ENCODE peak calls at places on chromosomes 13 and 19, in five cellular contexts. One of them, this sample, is unnamed.

GRCh38 chr19:43444531-43445340 is 20.7 kb downstream of the LYPD3 start:
- DNase-seq in activated T-helper 1 cell treated with anti-CD3 and anti-CD28 coated beads, Interleukin-2, amount 50 U/mL, for 16 hours: no peak
- DNase-seq in RWPE1: no peak
- DNase-seq in pancreas: no peak
- DNase-seq in aorta: no peak
- DNase-seq in this sample: no peak

GRCh38 chr13:21668665-21669599 is 1.9 kb upstream of the FGF9 start:
- DNase-seq in activated T-helper 1 cell treated with anti-CD3 and anti-CD28 coated beads, Interleukin-2, amount 50 U/mL, for 16 hours: no peak
- DNase-seq in RWPE1: no peak
- DNase-seq in pancreas: peak
- DNase-seq in aorta: no peak
- DNase-seq in this sample: no peak

GRCh38 chr13:98557934-98558630 is 18.8 kb downstream of the STK24 start:
- DNase-seq in RWPE1: no peak
- DNase-seq in aorta: no peak
- DNase-seq in pancreas: no peak
- DNase-seq in activated T-helper 1 cell treated with anti-CD3 and anti-CD28 coated beads, Interleukin-2, amount 50 U/mL, for 16 hours: no peak
- DNase-seq in this sample: no peak

GRCh38 chr13:40626566-40626965 is 39.9 kb downstream of the FOXO1 start:
- DNase-seq in RWPE1: no peak
- DNase-seq in activated T-helper 1 cell treated with anti-CD3 and anti-CD28 coated beads, Interleukin-2, amount 50 U/mL, for 16 hours: no peak
- DNase-seq in aorta: no peak
- DNase-seq in pancreas: no peak
- DNase-seq in this sample: no peak

GRCh38 chr13:28611654-28612131 is 47.2 kb upstream of the POMP start:
- DNase-seq in aorta: no peak
- DNase-seq in activated T-helper 1 cell treated with anti-CD3 and anti-CD28 coated beads, Interleukin-2, amount 50 U/mL, for 16 hours: no peak
- DNase-seq in RWPE1: no peak
- DNase-seq in pancreas: no peak
- DNase-seq in this sample: no peak

GRCh38 chr13:59364508-59365187 is 799.1 kb downstream of the DIAPH3 start:
- DNase-seq in RWPE1: no peak
- DNase-seq in pancreas: no peak
- DNase-seq in activated T-helper 1 cell treated with anti-CD3 and anti-CD28 coated beads, Interleukin-2, amount 50 U/mL, for 16 hours: no peak
- DNase-seq in aorta: no peak
- DNase-seq in this sample: peak

GRCh38 chr13:49421391-49421790 is 22.5 kb downstream of the CAB39L start:
- DNase-seq in pancreas: no peak
- DNase-seq in aorta: no peak
- DNase-seq in RWPE1: no peak
- DNase-seq in activated T-helper 1 cell treated with anti-CD3 and anti-CD28 coated beads, Interleukin-2, amount 50 U/mL, for 16 hours: no peak
- DNase-seq in this sample: no peak

GRCh38 chr13:30359999-30360398 is 52.6 kb upstream of the KATNAL1 start:
- DNase-seq in RWPE1: no peak
- DNase-seq in activated T-helper 1 cell treated with anti-CD3 and anti-CD28 coated beads, Interleukin-2, amount 50 U/mL, for 16 hours: no peak
- DNase-seq in aorta: no peak
- DNase-seq in pancreas: no peak
- DNase-seq in this sample: no peak

GRCh38 chr13:109569938-109570711 is 216.3 kb downstream of the IRS2 start:
- DNase-seq in aorta: no peak
- DNase-seq in pancreas: no peak
- DNase-seq in RWPE1: no peak
- DNase-seq in activated T-helper 1 cell treated with anti-CD3 and anti-CD28 coated beads, Interleukin-2, amount 50 U/mL, for 16 hours: no peak
- DNase-seq in this sample: no peak

GRCh38 chr19:44573183-44573582 is 40.2 kb upstream of the IGSF23 start:
- DNase-seq in aorta: no peak
- DNase-seq in pancreas: no peak
- DNase-seq in activated T-helper 1 cell treated with anti-CD3 and anti-CD28 coated beads, Interleukin-2, amount 50 U/mL, for 16 hours: no peak
- DNase-seq in RWPE1: no peak
- DNase-seq in this sample: no peak

GRCh38 chr13:107322228-107322627 is 754.3 kb upstream of the ARGLU1 start:
- DNase-seq in RWPE1: peak
- DNase-seq in activated T-helper 1 cell treated with anti-CD3 and anti-CD28 coated beads, Interleukin-2, amount 50 U/mL, for 16 hours: no peak
- DNase-seq in aorta: no peak
- DNase-seq in pancreas: no peak
- DNase-seq in this sample: no peak

GRCh38 chr13:42525035-42525504 is 48.9 kb upstream of the TNFSF11 start:
- DNase-seq in pancreas: no peak
- DNase-seq in aorta: no peak
- DNase-seq in RWPE1: peak
- DNase-seq in activated T-helper 1 cell treated with anti-CD3 and anti-CD28 coated beads, Interleukin-2, amount 50 U/mL, for 16 hours: no peak
- DNase-seq in this sample: no peak

GRCh38 chr13:109028626-109029025 is 399.2 kb downstream of the MYO16 start:
- DNase-seq in pancreas: no peak
- DNase-seq in activated T-helper 1 cell treated with anti-CD3 and anti-CD28 coated beads, Interleukin-2, amount 50 U/mL, for 16 hours: no peak
- DNase-seq in RWPE1: no peak
- DNase-seq in aorta: no peak
- DNase-seq in this sample: no peak

GRCh38 chr13:50523307-50523706 is 320.2 kb downstream of the DLEU7 start:
- DNase-seq in activated T-helper 1 cell treated with anti-CD3 and anti-CD28 coated beads, Interleukin-2, amount 50 U/mL, for 16 hours: no peak
- DNase-seq in RWPE1: no peak
- DNase-seq in pancreas: no peak
- DNase-seq in aorta: no peak
- DNase-seq in this sample: no peak

GRCh38 chr13:40813662-40814454 is 24.4 kb downstream of the SLC25A15 start:
- DNase-seq in activated T-helper 1 cell treated with anti-CD3 and anti-CD28 coated beads, Interleukin-2, amount 50 U/mL, for 16 hours: no peak
- DNase-seq in pancreas: no peak
- DNase-seq in aorta: no peak
- DNase-seq in RWPE1: peak
- DNase-seq in this sample: no peak

GRCh38 chr19:8466018-8466417 is 21.2 kb downstream of the HNRNPM start:
- DNase-seq in pancreas: no peak
- DNase-seq in RWPE1: no peak
- DNase-seq in aorta: no peak
- DNase-seq in activated T-helper 1 cell treated with anti-CD3 and anti-CD28 coated beads, Interleukin-2, amount 50 U/mL, for 16 hours: no peak
- DNase-seq in this sample: no peak

GRCh38 chr13:77065456-77066147 is 38.6 kb upstream of the FBXL3 start:
- DNase-seq in activated T-helper 1 cell treated with anti-CD3 and anti-CD28 coated beads, Interleukin-2, amount 50 U/mL, for 16 hours: no peak
- DNase-seq in RWPE1: no peak
- DNase-seq in aorta: no peak
- DNase-seq in pancreas: no peak
- DNase-seq in this sample: no peak

GRCh38 chr13:35961002-35961401 is 170.2 kb downstream of the DCLK1 start:
- DNase-seq in aorta: no peak
- DNase-seq in activated T-helper 1 cell treated with anti-CD3 and anti-CD28 coated beads, Interleukin-2, amount 50 U/mL, for 16 hours: no peak
- DNase-seq in RWPE1: no peak
- DNase-seq in pancreas: no peak
- DNase-seq in this sample: no peak

GRCh38 chr13:30846844-30847243 is 59.2 kb upstream of the MEDAG start:
- DNase-seq in aorta: no peak
- DNase-seq in RWPE1: no peak
- DNase-seq in activated T-helper 1 cell treated with anti-CD3 and anti-CD28 coated beads, Interleukin-2, amount 50 U/mL, for 16 hours: no peak
- DNase-seq in pancreas: no peak
- DNase-seq in this sample: no peak

GRCh38 chr19:19026299-19026971 is 6.9 kb downstream of the SUGP2 start:
- DNase-seq in aorta: no peak
- DNase-seq in RWPE1: no peak
- DNase-seq in pancreas: peak
- DNase-seq in activated T-helper 1 cell treated with anti-CD3 and anti-CD28 coated beads, Interleukin-2, amount 50 U/mL, for 16 hours: no peak
- DNase-seq in this sample: no peak

GRCh38 chr13:113272791-113273190 is 24.2 kb upstream of the LAMP1 start:
- DNase-seq in pancreas: no peak
- DNase-seq in aorta: no peak
- DNase-seq in RWPE1: no peak
- DNase-seq in activated T-helper 1 cell treated with anti-CD3 and anti-CD28 coated beads, Interleukin-2, amount 50 U/mL, for 16 hours: no peak
- DNase-seq in this sample: no peak

GRCh38 chr13:77660841-77661250 is 36.6 kb upstream of the SLAIN1 start:
- DNase-seq in pancreas: peak
- DNase-seq in aorta: no peak
- DNase-seq in activated T-helper 1 cell treated with anti-CD3 and anti-CD28 coated beads, Interleukin-2, amount 50 U/mL, for 16 hours: no peak
- DNase-seq in RWPE1: no peak
- DNase-seq in this sample: no peak

GRCh38 chr13:71864094-71864980 is 2.7 kb downstream of the DACH1 start:
- DNase-seq in pancreas: peak
- DNase-seq in RWPE1: no peak
- DNase-seq in aorta: peak
- DNase-seq in activated T-helper 1 cell treated with anti-CD3 and anti-CD28 coated beads, Interleukin-2, amount 50 U/mL, for 16 hours: no peak
- DNase-seq in this sample: peak

GRCh38 chr19:55253842-55254624 is 4.8 kb downstream of the PPP6R1 start:
- DNase-seq in aorta: peak
- DNase-seq in activated T-helper 1 cell treated with anti-CD3 and anti-CD28 coated beads, Interleukin-2, amount 50 U/mL, for 16 hours: peak
- DNase-seq in pancreas: no peak
- DNase-seq in RWPE1: no peak
- DNase-seq in this sample: no peak

GRCh38 chr13:106163426-106163825 is 372.0 kb downstream of the EFNB2 start:
- DNase-seq in activated T-helper 1 cell treated with anti-CD3 and anti-CD28 coated beads, Interleukin-2, amount 50 U/mL, for 16 hours: no peak
- DNase-seq in pancreas: no peak
- DNase-seq in RWPE1: no peak
- DNase-seq in aorta: no peak
- DNase-seq in this sample: no peak